ENCODE peak calls at places on chromosomes 13 and 19, in nine cellular contexts. T, Y, P, K, Z, N, S, U and I are unnamed samples.

GRCh38 chr13:67273001-67273400 is 42.9 kb upstream of the PCDH9 start:
- DNase-seq in N (no peak), P (peak), U (no peak), K (peak), T (no peak), S (no peak), Y (no peak), Z (no peak), I (no peak)

GRCh38 chr13:51823861-51824260 is 19.9 kb upstream of the DHRS12 start:
- DNase-seq in S (peak), N (no peak), P (peak), Y (no peak), Z (no peak), T (no peak), K (no peak), U (no peak), I (no peak)

GRCh38 chr13:51848674-51849073 is 3.7 kb upstream of the TMEM272 start:
- DNase-seq in Z (no peak), K (peak), U (no peak), P (peak), T (no peak), Y (no peak), N (no peak), S (no peak), I (no peak)

GRCh38 chr19:14030997-14031718 is 404 bp upstream of the IL27RA start:
- DNase-seq in P (no peak), Y (no peak), K (no peak), N (no peak), S (no peak), T (no peak), Z (no peak), U (no peak), I (no peak)

GRCh38 chr13:95385373-95385772 is 84.1 kb upstream of the ABCC4 start:
- DNase-seq in Z (no peak), S (no peak), K (no peak), T (no peak), U (no peak), P (no peak), N (no peak), Y (no peak), I (no peak)

GRCh38 chr13:43815204-43815603 is 28.4 kb upstream of the ENOX1 start:
- DNase-seq in P (peak), S (no peak), T (peak), Y (no peak), K (peak), N (no peak), U (no peak), Z (no peak), I (no peak)

GRCh38 chr19:3316659-3317207 is 49.6 kb upstream of the NFIC start:
- DNase-seq in S (no peak), N (no peak), Y (no peak), P (no peak), U (no peak), T (no peak), Z (no peak), K (no peak), I (no peak)

GRCh38 chr13:23790591-23791170 is 98.5 kb downstream of the MIPEP start:
- DNase-seq in U (no peak), Y (no peak), Z (no peak), N (no peak), T (no peak), K (peak), P (peak), S (peak), I (no peak)

GRCh38 chr19:36207605-36208252 is 6.7 kb downstream of the ZNF565 start:
- DNase-seq in K (no peak), S (no peak), P (no peak), U (no peak), Z (no peak), T (no peak), Y (no peak), N (no peak), I (no peak)

GRCh38 chr19:38989066-38989605 is 13.6 kb upstream of the FBXO17 start:
- DNase-seq in P (no peak), N (no peak), Y (no peak), S (no peak), T (no peak), K (no peak), U (no peak), Z (no peak), I (no peak)

GRCh38 chr19:3041756-3042517 is 12.9 kb upstream of the TLE2 start:
- DNase-seq in P (no peak), N (no peak), T (no peak), U (no peak), K (no peak), Y (no peak), Z (no peak), S (peak), I (no peak)

GRCh38 chr19:41226053-41226873 is 7.2 kb downstream of the AXL start:
- DNase-seq in N (no peak), U (peak), Z (no peak), K (peak), Y (peak), T (peak), P (peak), S (no peak), I (peak)

GRCh38 chr13:109273326-109273751 is 513.0 kb downstream of the IRS2 start:
- DNase-seq in Z (no peak), U (no peak), Y (no peak), P (peak), S (no peak), N (no peak), K (peak), T (no peak), I (no peak)

GRCh38 chr19:44580366-44580895 is 32.9 kb upstream of the IGSF23 start:
- DNase-seq in S (no peak), Y (no peak), P (no peak), T (no peak), Z (no peak), N (no peak), U (no peak), K (no peak), I (no peak)

GRCh38 chr19:47414469-47414868 is 4.9 kb downstream of the MEIS3 start:
- DNase-seq in U (no peak), S (peak), Z (no peak), T (no peak), K (no peak), N (no peak), Y (no peak), P (no peak), I (no peak)